ENCODE peak calls at places on chromosomes 3 and 15, in nine cellular contexts. One of them, this sample, is unnamed. For H3K27me3, the result is how much of the 10 kb centered on the place peaks cover.

GRCh38 chr15:65339926-65340325 is 35.4 kb downstream of the RNU5B-1 start:
- DNase-seq in left ventricle myocardium inferior: no peak
- DNase-seq in body of pancreas: no peak
- DNase-seq in pancreas: no peak
- DNase-seq in left lung: no peak
- DNase-seq in right atrium auricular region: no peak
- DNase-seq in neural progenitor cell: no peak
- DNase-seq in GM23338: peak
- DNase-seq in psoas muscle: no peak
- DNase-seq in this sample: no peak

GRCh38 chr15:91867581-91868026 is 14.1 kb downstream of the SLCO3A1 start:
- DNase-seq in left ventricle myocardium inferior: peak
- DNase-seq in body of pancreas: peak
- DNase-seq in pancreas: no peak
- DNase-seq in left lung: peak
- DNase-seq in right atrium auricular region: peak
- DNase-seq in neural progenitor cell: no peak
- DNase-seq in GM23338: peak
- DNase-seq in psoas muscle: peak
- DNase-seq in this sample: peak

GRCh38 chr3:32082727-32083126 is 23.7 kb upstream of the GPD1L start:
- DNase-seq in left ventricle myocardium inferior: no peak
- DNase-seq in body of pancreas: no peak
- DNase-seq in pancreas: no peak
- DNase-seq in left lung: no peak
- DNase-seq in right atrium auricular region: no peak
- DNase-seq in neural progenitor cell: no peak
- DNase-seq in GM23338: no peak
- DNase-seq in psoas muscle: no peak
- DNase-seq in this sample: no peak

GRCh38 chr3:43190682-43191081 is 84.8 kb upstream of the POMGNT2 start:
- DNase-seq in left ventricle myocardium inferior: no peak
- DNase-seq in body of pancreas: no peak
- DNase-seq in pancreas: no peak
- DNase-seq in left lung: no peak
- DNase-seq in right atrium auricular region: no peak
- DNase-seq in neural progenitor cell: no peak
- DNase-seq in GM23338: no peak
- DNase-seq in psoas muscle: no peak
- DNase-seq in this sample: no peak

GRCh38 chr3:162072656-162073055 is 576.0 kb downstream of the OTOL1 start:
- DNase-seq in left ventricle myocardium inferior: no peak
- DNase-seq in body of pancreas: no peak
- DNase-seq in pancreas: no peak
- DNase-seq in left lung: no peak
- DNase-seq in right atrium auricular region: no peak
- DNase-seq in neural progenitor cell: no peak
- DNase-seq in GM23338: no peak
- DNase-seq in psoas muscle: no peak
- DNase-seq in this sample: no peak

GRCh38 chr15:57694264-57694663 is 12.2 kb upstream of the POLR2M start:
- DNase-seq in left ventricle myocardium inferior: no peak
- DNase-seq in body of pancreas: no peak
- DNase-seq in pancreas: no peak
- DNase-seq in left lung: no peak
- DNase-seq in right atrium auricular region: no peak
- DNase-seq in neural progenitor cell: no peak
- DNase-seq in GM23338: no peak
- DNase-seq in psoas muscle: no peak
- DNase-seq in this sample: peak

GRCh38 chr3:113264741-113265140 is 53.4 kb downstream of the BOC start:
- DNase-seq in left ventricle myocardium inferior: no peak
- DNase-seq in body of pancreas: no peak
- DNase-seq in pancreas: no peak
- DNase-seq in left lung: no peak
- DNase-seq in right atrium auricular region: no peak
- DNase-seq in neural progenitor cell: peak
- DNase-seq in GM23338: peak
- DNase-seq in psoas muscle: no peak
- DNase-seq in this sample: no peak

GRCh38 chr3:59178698-59179097 is 128.9 kb upstream of the CFAP20DC start:
- DNase-seq in left ventricle myocardium inferior: no peak
- DNase-seq in body of pancreas: no peak
- DNase-seq in pancreas: no peak
- DNase-seq in left lung: no peak
- DNase-seq in right atrium auricular region: no peak
- DNase-seq in neural progenitor cell: no peak
- DNase-seq in GM23338: no peak
- DNase-seq in psoas muscle: no peak
- DNase-seq in this sample: no peak

GRCh38 chr3:56902468-56903159 is 100.9 kb upstream of the ARHGEF3 start:
- DNase-seq in left ventricle myocardium inferior: no peak
- DNase-seq in body of pancreas: no peak
- DNase-seq in pancreas: no peak
- DNase-seq in left lung: no peak
- DNase-seq in right atrium auricular region: no peak
- DNase-seq in neural progenitor cell: no peak
- DNase-seq in GM23338: no peak
- DNase-seq in psoas muscle: no peak
- DNase-seq in this sample: no peak

GRCh38 chr3:126103121-126104027 is 19.4 kb upstream of the SLC41A3 start:
- DNase-seq in left ventricle myocardium inferior: no peak
- DNase-seq in body of pancreas: no peak
- DNase-seq in pancreas: peak
- DNase-seq in left lung: peak
- DNase-seq in right atrium auricular region: peak
- DNase-seq in neural progenitor cell: peak
- DNase-seq in GM23338: peak
- DNase-seq in psoas muscle: no peak
- DNase-seq in this sample: peak

GRCh38 chr15:40328711-40329240 is 5.3 kb downstream of the INAFM2 start:
- DNase-seq in left ventricle myocardium inferior: no peak
- DNase-seq in body of pancreas: no peak
- DNase-seq in pancreas: no peak
- DNase-seq in left lung: no peak
- DNase-seq in right atrium auricular region: no peak
- DNase-seq in neural progenitor cell: no peak
- DNase-seq in GM23338: no peak
- DNase-seq in psoas muscle: no peak
- DNase-seq in this sample: no peak

GRCh38 chr3:194184265-194184751 is 48.4 kb downstream of the HES1 start:
- DNase-seq in left ventricle myocardium inferior: no peak
- DNase-seq in body of pancreas: no peak
- DNase-seq in pancreas: no peak
- DNase-seq in left lung: no peak
- DNase-seq in right atrium auricular region: no peak
- DNase-seq in neural progenitor cell: peak
- DNase-seq in GM23338: no peak
- DNase-seq in psoas muscle: no peak
- DNase-seq in this sample: no peak

GRCh38 chr3:25854635-25855034 is 64.7 kb downstream of the OXSM start:
- DNase-seq in left ventricle myocardium inferior: no peak
- DNase-seq in body of pancreas: no peak
- DNase-seq in pancreas: no peak
- DNase-seq in left lung: no peak
- DNase-seq in right atrium auricular region: no peak
- DNase-seq in neural progenitor cell: no peak
- DNase-seq in GM23338: no peak
- DNase-seq in psoas muscle: no peak
- DNase-seq in this sample: peak

GRCh38 chr15:35107122-35107521 is 22.0 kb upstream of the NANOGP8 start:
- DNase-seq in left ventricle myocardium inferior: no peak
- DNase-seq in body of pancreas: no peak
- DNase-seq in pancreas: no peak
- DNase-seq in left lung: no peak
- DNase-seq in right atrium auricular region: no peak
- DNase-seq in neural progenitor cell: no peak
- DNase-seq in GM23338: no peak
- DNase-seq in psoas muscle: no peak
- DNase-seq in this sample: no peak

GRCh38 chr15:70569718-70570231 is 193.6 kb downstream of the UACA start:
- DNase-seq in left ventricle myocardium inferior: no peak
- DNase-seq in body of pancreas: no peak
- DNase-seq in pancreas: no peak
- DNase-seq in left lung: no peak
- DNase-seq in right atrium auricular region: no peak
- DNase-seq in neural progenitor cell: no peak
- DNase-seq in GM23338: no peak
- DNase-seq in psoas muscle: no peak
- DNase-seq in this sample: no peak

GRCh38 chr3:536417-536813 is 339.9 kb downstream of the CHL1 start:
- DNase-seq in left ventricle myocardium inferior: no peak
- DNase-seq in body of pancreas: no peak
- DNase-seq in pancreas: no peak
- DNase-seq in left lung: no peak
- DNase-seq in right atrium auricular region: no peak
- DNase-seq in neural progenitor cell: no peak
- DNase-seq in GM23338: no peak
- DNase-seq in psoas muscle: no peak
- DNase-seq in this sample: no peak

GRCh38 chr3:541328-541727 is 344.8 kb downstream of the CHL1 start:
- DNase-seq in left ventricle myocardium inferior: no peak
- DNase-seq in body of pancreas: no peak
- DNase-seq in pancreas: no peak
- DNase-seq in left lung: no peak
- DNase-seq in right atrium auricular region: no peak
- DNase-seq in neural progenitor cell: no peak
- DNase-seq in GM23338: peak
- DNase-seq in psoas muscle: no peak
- DNase-seq in this sample: no peak

GRCh38 chr3:535566-536416 is 339.2 kb downstream of the CHL1 start:
- DNase-seq in left ventricle myocardium inferior: peak
- DNase-seq in body of pancreas: peak
- DNase-seq in pancreas: peak
- DNase-seq in left lung: peak
- DNase-seq in right atrium auricular region: no peak
- DNase-seq in neural progenitor cell: peak
- DNase-seq in GM23338: peak
- DNase-seq in psoas muscle: peak
- DNase-seq in this sample: no peak
- H3K4me3 ChIP-seq in left ventricle myocardium inferior: peak
- H3K4me3 ChIP-seq in body of pancreas: no peak
- H3K4me3 ChIP-seq in pancreas: peak
- H3K4me3 ChIP-seq in left lung: peak
- H3K4me3 ChIP-seq in right atrium auricular region: peak
- H3K4me3 ChIP-seq in neural progenitor cell: peak
- H3K4me3 ChIP-seq in GM23338: peak
- H3K4me3 ChIP-seq in psoas muscle: peak
- H3K4me3 ChIP-seq in this sample: peak

GRCh38 chr15:36210426-36210825 is 369.0 kb upstream of the CDIN1 start:
- DNase-seq in left ventricle myocardium inferior: no peak
- DNase-seq in body of pancreas: no peak
- DNase-seq in pancreas: no peak
- DNase-seq in left lung: no peak
- DNase-seq in right atrium auricular region: no peak
- DNase-seq in neural progenitor cell: no peak
- DNase-seq in GM23338: no peak
- DNase-seq in psoas muscle: no peak
- DNase-seq in this sample: no peak

GRCh38 chr15:36208868-36209582 is 370.4 kb upstream of the CDIN1 start:
- DNase-seq in left ventricle myocardium inferior: no peak
- DNase-seq in body of pancreas: no peak
- DNase-seq in pancreas: no peak
- DNase-seq in left lung: no peak
- DNase-seq in right atrium auricular region: no peak
- DNase-seq in neural progenitor cell: no peak
- DNase-seq in GM23338: no peak
- DNase-seq in psoas muscle: no peak
- DNase-seq in this sample: no peak
- TF ChIP-seq CTCF in left ventricle myocardium inferior: no peak
- TF ChIP-seq CTCF in body of pancreas: no peak
- TF ChIP-seq CTCF in pancreas: no peak
- TF ChIP-seq CTCF in left lung: no peak
- TF ChIP-seq CTCF in right atrium auricular region: no peak
- TF ChIP-seq CTCF in neural progenitor cell: no peak
- TF ChIP-seq CTCF in GM23338: no peak
- TF ChIP-seq CTCF in psoas muscle: no peak
- TF ChIP-seq CTCF in this sample: peak

GRCh38 chr15:77822631-77823230 is 190.0 kb upstream of the LINGO1 start:
- DNase-seq in left ventricle myocardium inferior: no peak
- DNase-seq in body of pancreas: no peak
- DNase-seq in pancreas: no peak
- DNase-seq in left lung: no peak
- DNase-seq in right atrium auricular region: no peak
- DNase-seq in neural progenitor cell: no peak
- DNase-seq in GM23338: no peak
- DNase-seq in psoas muscle: no peak
- DNase-seq in this sample: peak
- H3K27me3 ChIP-seq in left ventricle myocardium inferior: half or more
- H3K27me3 ChIP-seq in body of pancreas: under half
- H3K27me3 ChIP-seq in pancreas: under half
- H3K27me3 ChIP-seq in left lung: half or more
- H3K27me3 ChIP-seq in right atrium auricular region: under half
- H3K27me3 ChIP-seq in neural progenitor cell: under half
- H3K27me3 ChIP-seq in GM23338: under half
- H3K27me3 ChIP-seq in psoas muscle: under half
- H3K27me3 ChIP-seq in this sample: under half

GRCh38 chr3:67517781-67518180 is 136.6 kb downstream of the SUCLG2 start:
- DNase-seq in left ventricle myocardium inferior: no peak
- DNase-seq in body of pancreas: no peak
- DNase-seq in pancreas: no peak
- DNase-seq in left lung: no peak
- DNase-seq in right atrium auricular region: no peak
- DNase-seq in neural progenitor cell: no peak
- DNase-seq in GM23338: no peak
- DNase-seq in psoas muscle: no peak
- DNase-seq in this sample: no peak

GRCh38 chr3:67518196-67518595 is 136.2 kb downstream of the SUCLG2 start:
- DNase-seq in left ventricle myocardium inferior: no peak
- DNase-seq in body of pancreas: no peak
- DNase-seq in pancreas: no peak
- DNase-seq in left lung: no peak
- DNase-seq in right atrium auricular region: no peak
- DNase-seq in neural progenitor cell: no peak
- DNase-seq in GM23338: no peak
- DNase-seq in psoas muscle: no peak
- DNase-seq in this sample: no peak

GRCh38 chr3:67516496-67516895 is 137.9 kb downstream of the SUCLG2 start:
- DNase-seq in left ventricle myocardium inferior: no peak
- DNase-seq in body of pancreas: no peak
- DNase-seq in pancreas: no peak
- DNase-seq in left lung: no peak
- DNase-seq in right atrium auricular region: no peak
- DNase-seq in neural progenitor cell: no peak
- DNase-seq in GM23338: no peak
- DNase-seq in psoas muscle: no peak
- DNase-seq in this sample: no peak

GRCh38 chr3:67521053-67521646 is 133.3 kb downstream of the SUCLG2 start:
- DNase-seq in left ventricle myocardium inferior: no peak
- DNase-seq in body of pancreas: no peak
- DNase-seq in pancreas: no peak
- DNase-seq in left lung: no peak
- DNase-seq in right atrium auricular region: no peak
- DNase-seq in neural progenitor cell: no peak
- DNase-seq in GM23338: no peak
- DNase-seq in psoas muscle: no peak
- DNase-seq in this sample: no peak

GRCh38 chr3:67515778-67516177 is 138.6 kb downstream of the SUCLG2 start:
- DNase-seq in left ventricle myocardium inferior: no peak
- DNase-seq in body of pancreas: no peak
- DNase-seq in pancreas: no peak
- DNase-seq in left lung: no peak
- DNase-seq in right atrium auricular region: no peak
- DNase-seq in neural progenitor cell: peak
- DNase-seq in GM23338: peak
- DNase-seq in psoas muscle: no peak
- DNase-seq in this sample: no peak
- H3K4me3 ChIP-seq in left ventricle myocardium inferior: no peak
- H3K4me3 ChIP-seq in body of pancreas: no peak
- H3K4me3 ChIP-seq in pancreas: no peak
- H3K4me3 ChIP-seq in left lung: no peak
- H3K4me3 ChIP-seq in right atrium auricular region: no peak
- H3K4me3 ChIP-seq in neural progenitor cell: no peak
- H3K4me3 ChIP-seq in GM23338: peak
- H3K4me3 ChIP-seq in psoas muscle: no peak
- H3K4me3 ChIP-seq in this sample: no peak